ENCODE peak calls at places on chromosomes 13 and 19, in six cellular contexts. X is AG09309; S is uterus; T is MV-4-11; A is stimulated activated CD4-positive, alpha-beta T cell treated with anti-CD3 and anti-CD28 coated beads, TNF-alpha, amount 100 ng/mL, for 4 hours; Y is posterior cingulate gyrus. B is an unnamed sample.

GRCh38 chr13:27283906-27284523 is 13.4 kb downstream of the RASL11A start:
- DNase-seq in Y (no peak), S (no peak), A (no peak), T (peak; percentile 26), X (no peak), B (no peak)

GRCh38 chr13:48431431-48431830 is 18.5 kb upstream of the LPAR6 start:
- DNase-seq in Y (no peak), X (no peak), A (no peak), T (no peak), S (no peak), B (no peak)

GRCh38 chr13:23470706-23471610 is 37.5 kb upstream of the SACS start:
- DNase-seq in A (no peak), S (no peak), T (no peak), Y (no peak), X (no peak), B (no peak)

GRCh38 chr13:107242138-107242537 is 674.2 kb upstream of the ARGLU1 start:
- DNase-seq in A (no peak), X (no peak), T (no peak), Y (no peak), S (no peak), B (no peak)

GRCh38 chr19:17468302-17469091 is 1.8 kb upstream of the SLC27A1 start:
- DNase-seq in A (no peak), S (peak; percentile 42), X (no peak), T (no peak), Y (peak; percentile 82), B (no peak)

GRCh38 chr13:48038763-48039162 is 1.2 kb downstream of the NUDT15 start:
- DNase-seq in T (peak; percentile 31), X (no peak), A (no peak), S (no peak), Y (no peak), B (no peak)

GRCh38 chr19:41994521-41994971 is 516 bp upstream of the ATP1A3 start:
- DNase-seq in X (no peak), A (peak; percentile 22), Y (peak; percentile 91), T (no peak), S (no peak), B (no peak)

GRCh38 chr13:34964558-34964957 is 22.5 kb downstream of the NBEA start:
- DNase-seq in A (no peak), S (no peak), T (no peak), Y (no peak), X (no peak), B (no peak)

GRCh38 chr13:41995946-41996345 is 35.0 kb upstream of the VWA8 start:
- DNase-seq in X (peak; percentile 11), S (no peak), Y (no peak), T (peak; percentile 52), A (no peak), B (no peak)

GRCh38 chr19:49506575-49507105 is 5.8 kb upstream of the FCGRT start:
- DNase-seq in S (no peak), X (no peak), T (peak; percentile 88), Y (no peak), A (peak; percentile 58), B (peak; percentile 66)

GRCh38 chr19:38734426-38735256 is 9.6 kb downstream of the CAPN12 start:
- DNase-seq in T (peak; percentile 40), A (no peak), S (peak; percentile 27), X (no peak), Y (peak; percentile 72), B (no peak)

GRCh38 chr13:110664673-110665072 is 41.2 kb downstream of the CARS2 start:
- DNase-seq in T (no peak), X (no peak), Y (peak; percentile 67), S (no peak), A (no peak), B (no peak)

GRCh38 chr19:17997969-17998826 is 9.8 kb upstream of the ARRDC2 start:
- DNase-seq in S (no peak), A (no peak), Y (no peak), T (no peak), X (no peak), B (no peak)

GRCh38 chr19:51002101-51002532 is 713 bp upstream of the KLK8 start:
- DNase-seq in X (no peak), S (no peak), Y (no peak), T (no peak), A (no peak), B (no peak)

GRCh38 chr19:46198756-46199155 is 30.8 kb upstream of the IGFL1 start:
- DNase-seq in Y (no peak), A (no peak), S (no peak), X (no peak), T (no peak), B (no peak)

GRCh38 chr13:44103721-44104490 is 224.2 kb downstream of the LACC1 start:
- DNase-seq in S (no peak), Y (peak; percentile 86), X (no peak), T (no peak), A (no peak), B (no peak)

GRCh38 chr13:97116754-97117153 is 105.4 kb upstream of the MBNL2 start:
- DNase-seq in S (peak; percentile 46), Y (no peak), X (no peak), A (no peak), T (no peak), B (peak; percentile 42)

GRCh38 chr19:35212241-35212640 is 16.3 kb downstream of the FAM187B start:
- DNase-seq in S (no peak), X (no peak), A (no peak), Y (no peak), T (no peak), B (no peak)

B was measured in NT2/D1.